ENCODE peak calls at places on chromosomes 16 and 17, in seven cellular contexts. G, X, K, T, R, D and Z are unnamed samples.

GRCh38 chr17:75411328-75412067 is 6.0 kb upstream of the GRB2 start:
- DNase-seq in G (no peak), X (no peak), K (no peak), T (no peak), R (no peak), D (no peak), Z (no peak)

GRCh38 chr17:2564876-2565275 is 28.6 kb upstream of the PAFAH1B1 start:
- DNase-seq in G (peak; percentile 14), X (no peak), K (peak; percentile 69), T (no peak), R (no peak), D (peak; percentile 37), Z (no peak)

GRCh38 chr16:71172808-71173207 is 57.7 kb downstream of the HYDIN start:
- DNase-seq in G (no peak), X (no peak), K (no peak), T (no peak), R (peak; percentile 10), D (no peak), Z (no peak)

GRCh38 chr17:27807567-27808470 is 7.5 kb upstream of the NOS2 start:
- DNase-seq in G (no peak), X (no peak), K (no peak), T (no peak), R (no peak), D (no peak), Z (peak; percentile 22)

GRCh38 chr16:88746511-88746910 is 38.5 kb downstream of the PIEZO1 start:
- DNase-seq in G (no peak), X (no peak), K (no peak), T (no peak), R (no peak), D (no peak), Z (no peak)

GRCh38 chr17:9951803-9952202 is 46.7 kb upstream of the RCVRN start:
- DNase-seq in G (no peak), X (no peak), K (no peak), T (no peak), R (no peak), D (no peak), Z (no peak)

GRCh38 chr17:48492401-48493298 is 38.2 kb downstream of the HOXB1 start:
- DNase-seq in G (peak; percentile 54), X (peak; percentile 74), K (peak; percentile 77), T (no peak), R (peak; percentile 54), D (peak; percentile 76), Z (peak; percentile 88)

GRCh38 chr16:84479716-84480450 is 24.6 kb downstream of the MEAK7 start:
- DNase-seq in G (no peak), X (no peak), K (no peak), T (no peak), R (no peak), D (no peak), Z (no peak)

GRCh38 chr17:78407387-78407990 is 29.0 kb downstream of the PGS1 start:
- DNase-seq in G (no peak), X (peak; percentile 51), K (no peak), T (no peak), R (no peak), D (no peak), Z (no peak)

GRCh38 chr16:59697236-59697635 is 963.1 kb upstream of the GOT2 start:
- DNase-seq in G (no peak), X (no peak), K (no peak), T (no peak), R (no peak), D (no peak), Z (no peak)

GRCh38 chr16:73025111-73025505 is 22.8 kb downstream of the ZFHX3 start:
- DNase-seq in G (no peak), X (no peak), K (no peak), T (no peak), R (peak; percentile 42), D (no peak), Z (peak; percentile 25)

GRCh38 chr17:55524440-55525220 is 13.4 kb upstream of the SMIM36 start:
- DNase-seq in G (no peak), X (no peak), K (no peak), T (no peak), R (no peak), D (no peak), Z (no peak)

GRCh38 chr17:50883850-50884291 is 17.7 kb upstream of the TOB1 start:
- DNase-seq in G (no peak), X (no peak), K (no peak), T (no peak), R (no peak), D (no peak), Z (no peak)

GRCh38 chr16:80689487-80689886 is 114.9 kb downstream of the CDYL2 start:
- DNase-seq in G (no peak), X (no peak), K (no peak), T (no peak), R (no peak), D (no peak), Z (no peak)

GRCh38 chr17:81341347-81342061 is 46.4 kb upstream of the SLC38A10 start:
- DNase-seq in G (peak; percentile 35), X (no peak), K (peak; percentile 28), T (no peak), R (no peak), D (no peak), Z (peak; percentile 50)

GRCh38 chr16:52805559-52806168 is 247.0 kb downstream of the CHD9NB start:
- DNase-seq in G (no peak), X (no peak), K (no peak), T (no peak), R (no peak), D (no peak), Z (no peak)

GRCh38 chr17:5364156-5364555 is 55.3 kb downstream of the NUP88 start:
- DNase-seq in G (no peak), X (peak; percentile 83), K (no peak), T (no peak), R (no peak), D (no peak), Z (no peak)

GRCh38 chr16:27083861-27084261 is 17.1 kb downstream of the C16orf82 start:
- DNase-seq in G (no peak), X (no peak), K (no peak), T (peak; percentile 52), R (peak; percentile 15), D (peak; percentile 18), Z (peak; percentile 23)

DNA sequence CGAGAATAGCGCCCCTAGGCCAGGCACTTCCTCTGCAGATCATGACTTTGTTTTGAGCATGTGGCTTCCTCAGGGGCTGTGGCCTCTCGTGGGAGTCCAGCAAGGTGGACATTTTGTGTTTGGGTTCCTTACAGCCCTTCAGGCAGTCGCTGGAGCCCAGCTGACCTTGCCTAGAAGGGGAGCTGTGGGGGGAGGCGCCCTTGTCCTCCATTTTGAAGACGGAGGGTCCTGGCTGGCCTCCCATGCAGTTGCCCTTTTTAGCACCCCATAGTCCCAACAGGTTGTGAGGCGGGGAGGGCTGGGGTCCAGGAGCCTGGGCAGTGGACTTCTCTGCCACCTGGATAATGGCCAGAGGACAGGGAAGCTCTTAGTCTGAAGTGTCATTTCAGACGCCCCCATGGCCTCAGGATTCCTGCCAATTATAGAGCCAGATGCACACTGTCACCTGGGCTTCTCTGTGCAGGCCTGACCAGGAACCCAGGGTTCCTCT is 1.4 kb downstream of the SOST start:
- DNase-seq in G (no peak), X (no peak), K (no peak), T (no peak), R (no peak), D (no peak), Z (no peak)
- H3K27me3 ChIP-seq in G (peaks cover 7% of the 10 kb centered on the region), X (peaks cover 52% of the 10 kb centered on the region), K (no peaks in the 10 kb centered on the region), T (peaks cover 68% of the 10 kb centered on the region), R (no peaks in the 10 kb centered on the region), D (no peaks in the 10 kb centered on the region), Z (peaks cover 39% of the 10 kb centered on the region)

GRCh38 chr16:66248096-66248495 is 118.4 kb upstream of the CDH5 start:
- DNase-seq in G (no peak), X (peak; percentile 77), K (peak; percentile 25), T (no peak), R (peak; percentile 66), D (no peak), Z (no peak)
- H3K27me3 ChIP-seq in G (no peaks in the 10 kb centered on the region), X (no peaks in the 10 kb centered on the region), K (no peaks in the 10 kb centered on the region), T (peaks cover 6% of the 10 kb centered on the region), R (no peaks in the 10 kb centered on the region), D (peaks cover 3% of the 10 kb centered on the region), Z (peaks cover 2% of the 10 kb centered on the region)

GRCh38 chr16:86289304-86289703 is 221.0 kb upstream of the FOXF1 start:
- DNase-seq in G (no peak), X (no peak), K (no peak), T (no peak), R (no peak), D (no peak), Z (no peak)

GRCh38 chr16:86288716-86289294 is 221.5 kb upstream of the FOXF1 start:
- DNase-seq in G (no peak), X (no peak), K (no peak), T (no peak), R (no peak), D (no peak), Z (no peak)

GRCh38 chr16:86291491-86291890 is 218.8 kb upstream of the FOXF1 start:
- DNase-seq in G (no peak), X (no peak), K (no peak), T (no peak), R (no peak), D (no peak), Z (no peak)

GRCh38 chr16:86287641-86288201 is 222.6 kb upstream of the FOXF1 start:
- DNase-seq in G (no peak), X (no peak), K (no peak), T (no peak), R (no peak), D (no peak), Z (no peak)

GRCh38 chr16:86289907-86290306 is 220.4 kb upstream of the FOXF1 start:
- DNase-seq in G (no peak), X (no peak), K (no peak), T (no peak), R (no peak), D (no peak), Z (no peak)
- H3K27me3 ChIP-seq in G (peaks cover 6% of the 10 kb centered on the region), X (peaks cover 6% of the 10 kb centered on the region), K (peaks cover 89% of the 10 kb centered on the region), T (peaks cover 95% of the 10 kb centered on the region), R (peaks cover 30% of the 10 kb centered on the region), D (peaks cover 74% of the 10 kb centered on the region), Z (peaks cover 75% of the 10 kb centered on the region)

GRCh38 chr16:85504242-85504641 is 108.9 kb upstream of the GSE1 start:
- DNase-seq in G (no peak), X (no peak), K (no peak), T (no peak), R (no peak), D (no peak), Z (no peak)

GRCh38 chr16:85503642-85504224 is 109.4 kb upstream of the GSE1 start:
- DNase-seq in G (no peak), X (no peak), K (no peak), T (no peak), R (no peak), D (no peak), Z (no peak)

GRCh38 chr16:85506358-85506911 is 106.7 kb upstream of the GSE1 start:
- DNase-seq in G (no peak), X (no peak), K (no peak), T (no peak), R (no peak), D (no peak), Z (no peak)

GRCh38 chr16:85507342-85507741 is 105.8 kb upstream of the GSE1 start:
- DNase-seq in G (no peak), X (no peak), K (no peak), T (no peak), R (no peak), D (no peak), Z (no peak)

GRCh38 chr16:85505794-85506339 is 107.3 kb upstream of the GSE1 start:
- DNase-seq in G (no peak), X (no peak), K (no peak), T (no peak), R (no peak), D (no peak), Z (no peak)
- H3K27me3 ChIP-seq in G (no peaks in the 10 kb centered on the region), X (no peaks in the 10 kb centered on the region), K (no peaks in the 10 kb centered on the region), T (no peaks in the 10 kb centered on the region), R (no peaks in the 10 kb centered on the region), D (no peaks in the 10 kb centered on the region), Z (no peaks in the 10 kb centered on the region)